ENCODE peak calls at places on chromosomes 6 and 20, in ten cellular contexts. I is astrocyte, B is H9, K is mesenchymal stem cell, U is IMR-90, W is neural progenitor cell, Q is OCI-LY7, R is trophoblast cell, D is HCT116, O is PC-3. L is an unnamed sample.

GRCh38 chr6:36615018-36615761 is 21.0 kb downstream of the SRSF3 start:
- DNase-seq in I (no peak), B (peak; percentile 67), K (peak; percentile 80), U (peak; percentile 69), W (peak; percentile 62), Q (peak; percentile 78), R (peak; percentile 51), D (peak; percentile 41), O (peak; percentile 70), L (peak; percentile 84)

GRCh38 chr6:105786890-105787655 is 299.1 kb upstream of the PRDM1 start:
- DNase-seq in I (no peak), B (no peak), K (no peak), U (no peak), W (no peak), Q (no peak), R (no peak), D (no peak), O (no peak), L (no peak)

GRCh38 chr20:46199198-46199597 is 81.1 kb downstream of the CD40 start:
- DNase-seq in I (no peak), B (peak; percentile 92), K (no peak), U (no peak), W (peak; percentile 75), Q (no peak), R (no peak), D (no peak), O (no peak), L (no peak)

GRCh38 chr6:10449751-10450150 is 34.9 kb upstream of the TFAP2A start:
- DNase-seq in I (no peak), B (no peak), K (no peak), U (no peak), W (no peak), Q (no peak), R (no peak), D (no peak), O (peak; percentile 38), L (no peak)

GRCh38 chr20:35305682-35306556 is 13.7 kb upstream of the FAM83C start:
- DNase-seq in I (peak; percentile 100), B (no peak), K (peak; percentile 100), U (peak; percentile 100), W (no peak), Q (no peak), R (peak; percentile 98), D (peak; percentile 97), O (peak; percentile 100), L (peak; percentile 100)

GRCh38 chr6:152863618-152864326 is 113.2 kb downstream of the VIP start:
- DNase-seq in I (peak; percentile 41), B (peak; percentile 31), K (peak; percentile 71), U (peak; percentile 74), W (peak; percentile 83), Q (peak; percentile 73), R (peak; percentile 73), D (peak; percentile 65), O (peak; percentile 74), L (peak; percentile 75)

GRCh38 chr20:44471481-44471882 is 4.2 kb upstream of the TTPAL start:
- DNase-seq in I (no peak), B (no peak), K (peak; percentile 43), U (peak; percentile 44), W (peak; percentile 37), Q (no peak), R (no peak), D (no peak), O (peak; percentile 70), L (peak; percentile 78)

GRCh38 chr20:20699144-20699543 is 13.3 kb downstream of the RALGAPA2 start:
- DNase-seq in I (no peak), B (no peak), K (no peak), U (no peak), W (no peak), Q (no peak), R (no peak), D (no peak), O (peak; percentile 82), L (no peak)

GRCh38 chr6:40124924-40125323 is 190.7 kb upstream of the MOCS1 start:
- DNase-seq in I (no peak), B (no peak), K (no peak), U (no peak), W (no peak), Q (no peak), R (no peak), D (no peak), O (no peak), L (no peak)

GRCh38 chr20:38603286-38603685 is 1.7 kb downstream of the ARHGAP40 start:
- DNase-seq in I (no peak), B (no peak), K (no peak), U (no peak), W (no peak), Q (no peak), R (no peak), D (no peak), O (no peak), L (no peak)

GRCh38 chr20:38600057-38600456 is 1.6 kb upstream of the ARHGAP40 start:
- DNase-seq in I (no peak), B (no peak), K (no peak), U (no peak), W (no peak), Q (no peak), R (no peak), D (no peak), O (no peak), L (no peak)

GRCh38 chr20:38604873-38605303 is 3.3 kb downstream of the ARHGAP40 start:
- DNase-seq in I (peak; percentile 35), B (no peak), K (peak; percentile 56), U (peak; percentile 14), W (no peak), Q (no peak), R (no peak), D (no peak), O (peak; percentile 95), L (peak; percentile 21)

GRCh38 chr20:38601216-38602184 is at the start of gene ARHGAP40:
- DNase-seq in I (peak; percentile 29), B (peak; percentile 72), K (no peak), U (no peak), W (peak; percentile 51), Q (no peak), R (peak; percentile 7), D (peak; percentile 42), O (no peak), L (peak; percentile 44)

GRCh38 chr20:38602185-38602581 is 574 bp downstream of the ARHGAP40 start:
- DNase-seq in I (no peak), B (peak; percentile 48), K (no peak), U (no peak), W (no peak), Q (no peak), R (no peak), D (no peak), O (no peak), L (no peak)
- H2AFZ ChIP-seq in I (peak overlapping the region; percentile 75), B (no peak overlapping the region), K (no peak overlapping the region), U (no peak overlapping the region), W (peak overlapping the region; percentile 87), Q (no peak overlapping the region), R (no peak overlapping the region), D (peak overlapping the region; percentile 13), O (no peak overlapping the region), L (no peak overlapping the region)

DNA sequence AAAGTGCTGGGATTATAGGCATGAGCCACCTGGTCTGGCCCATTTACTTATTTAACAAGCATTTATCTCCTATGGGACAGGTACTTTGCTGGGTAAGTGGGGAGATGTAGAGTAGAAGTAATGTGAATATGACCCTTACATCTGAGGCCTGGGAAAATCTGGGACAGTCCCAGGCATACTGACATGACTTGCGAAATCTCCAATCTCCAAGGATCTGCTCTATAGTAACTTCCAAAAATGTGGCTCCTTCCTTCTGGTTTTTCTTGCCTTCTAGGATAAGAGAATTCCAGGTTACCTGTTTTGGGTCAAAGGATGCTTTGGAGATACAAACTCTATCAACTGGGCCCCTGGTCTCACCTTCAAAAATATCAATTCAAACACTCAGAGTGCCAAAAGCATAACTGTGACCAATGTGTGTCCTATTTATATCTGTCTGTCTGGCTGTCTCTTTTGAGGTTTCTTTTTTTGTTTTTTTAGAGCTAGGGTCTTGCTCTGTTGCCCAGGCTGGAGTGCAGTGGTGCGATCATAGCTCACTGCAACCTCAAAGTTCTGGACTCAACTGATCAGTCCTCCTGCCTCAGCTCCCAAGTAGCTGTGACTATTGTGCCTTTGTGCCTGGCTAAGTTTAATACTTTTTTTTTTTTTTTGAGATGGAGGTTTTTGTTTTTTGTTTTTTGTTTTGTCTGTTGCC is 11.7 kb upstream of the JARID2 start:
- DNase-seq in I (no peak), B (no peak), K (no peak), U (no peak), W (no peak), Q (no peak), R (peak; percentile 42), D (no peak), O (no peak), L (no peak)
- H3K9me3 ChIP-seq in I (no peaks in the 10 kb centered on the region), B (no peaks in the 10 kb centered on the region), K (no peaks in the 10 kb centered on the region), U (no peaks in the 10 kb centered on the region), W (no peaks in the 10 kb centered on the region), Q (no peaks in the 10 kb centered on the region), R (no peaks in the 10 kb centered on the region), D (no peaks in the 10 kb centered on the region), O (no peaks in the 10 kb centered on the region), L (no peaks in the 10 kb centered on the region)

DNA sequence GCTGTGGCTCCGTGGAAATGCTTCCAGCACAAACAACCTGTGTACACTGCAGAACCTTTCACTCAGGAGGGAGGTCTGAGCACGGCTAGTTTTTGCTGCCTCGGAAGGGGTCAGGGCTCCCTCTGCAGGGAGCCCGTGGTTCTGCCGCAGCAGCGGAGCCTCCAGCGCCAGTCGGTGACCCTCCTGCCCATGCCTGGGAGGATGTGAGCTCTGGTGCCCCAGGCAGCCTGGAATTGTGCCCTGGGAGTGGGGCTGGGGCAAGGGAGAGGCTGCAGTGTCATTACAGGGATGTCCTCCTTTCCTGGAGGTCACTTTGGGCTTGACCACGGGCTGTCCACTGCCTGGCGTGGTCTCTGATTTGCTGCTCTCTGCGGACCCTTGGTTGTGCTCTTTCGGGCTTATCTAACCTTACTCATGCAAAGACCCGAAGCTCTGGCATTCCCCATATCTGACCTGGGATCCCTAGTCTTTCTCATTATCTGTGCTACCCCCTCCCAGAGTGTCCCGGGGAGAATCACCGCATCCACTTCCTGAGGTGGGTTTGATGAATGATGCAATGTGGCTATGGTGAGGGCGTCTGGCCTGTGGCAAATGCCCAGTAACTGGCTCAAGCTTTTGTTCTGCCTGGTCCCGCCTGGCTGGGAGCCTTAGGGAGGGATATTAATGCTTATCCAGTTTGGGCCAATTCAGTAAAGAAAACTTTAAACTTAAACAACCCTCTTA is 59.5 kb upstream of the TAGAP start:
- DNase-seq in I (no peak), B (peak; percentile 87), K (peak; percentile 56), U (peak; percentile 45), W (peak; percentile 83), Q (peak; percentile 91), R (peak; percentile 57), D (no peak), O (peak; percentile 69), L (peak; percentile 80)
- H3K4me2 ChIP-seq in I (no peak overlapping the region), B (no peak overlapping the region), K (no peak overlapping the region), U (no peak overlapping the region), W (no peak overlapping the region), Q (peak overlapping the region; percentile 93), R (no peak overlapping the region), D (peak overlapping the region; percentile 33), O (no peak overlapping the region), L (no peak overlapping the region)

DNA sequence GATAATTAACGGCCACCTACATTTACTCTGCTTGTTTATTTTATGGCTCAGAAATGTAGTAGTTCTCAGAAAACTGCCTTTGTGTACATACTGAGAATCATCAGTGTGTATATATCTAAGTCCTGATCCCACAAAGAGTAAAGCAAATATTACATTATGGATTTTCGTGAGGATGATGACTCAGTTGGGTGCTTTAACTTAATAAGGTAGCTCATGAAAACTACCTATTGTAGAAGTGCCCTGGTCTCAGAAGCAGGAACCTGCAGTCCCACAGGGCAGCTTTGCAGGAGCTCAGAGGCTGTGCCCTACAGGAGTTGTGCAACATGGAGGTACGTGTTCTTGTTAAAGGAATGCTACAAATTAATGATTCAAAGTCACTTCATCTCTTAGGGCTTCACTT is 108.2 kb downstream of the PLG start:
- DNase-seq in I (no peak), B (no peak), K (no peak), U (no peak), W (no peak), Q (no peak), R (no peak), D (no peak), O (peak; percentile 95), L (no peak)
- H2AFZ ChIP-seq in I (no peak overlapping the region), B (no peak overlapping the region), K (no peak overlapping the region), U (no peak overlapping the region), W (peak overlapping the region; percentile 59), Q (no peak overlapping the region), R (no peak overlapping the region), D (no peak overlapping the region), O (no peak overlapping the region), L (no peak overlapping the region)

L was measured in GM23248.